ENCODE peak calls at places on chromosomes 5 and 9, in ten cellular contexts. E is PC-3; F is IMR-90; C is iPS-NIHi11; O is M059J; N is T-helper 17 cell; K is fibroblast of mammary gland; B is AG04449; T is EH; A is stimulated activated CD4-positive, alpha-beta T cell treated with anti-CD3 and anti-CD28 coated beads, Interleukin-15, amount 100 ng/mL, for 24 hours. S is an unnamed sample.

GRCh38 chr9:106916491-106917235 is 53.7 kb downstream of the ZNF462 start:
- DNase-seq in K (peak), N (no peak), C (peak), F (peak), B (peak), A (no peak), T (peak), E (peak), O (peak), S (peak)

GRCh38 chr5:15056988-15057592 is 185.5 kb upstream of the ANKH start:
- DNase-seq in A (no peak), C (no peak), B (no peak), T (no peak), O (no peak), F (no peak), N (no peak), K (no peak), E (no peak), S (no peak)

GRCh38 chr5:73311291-73312110 is 137.1 kb downstream of the FOXD1 start:
- DNase-seq in A (no peak), O (peak), C (peak), F (peak), N (no peak), K (peak), T (peak), B (peak), E (peak), S (peak)

GRCh38 chr5:41266377-41266776 is 53.0 kb upstream of the C6 start:
- DNase-seq in N (no peak), E (no peak), A (no peak), C (no peak), K (no peak), O (no peak), F (no peak), T (no peak), B (no peak), S (no peak)

GRCh38 chr5:138726848-138727247 is 26.4 kb upstream of the CTNNA1 start:
- DNase-seq in C (no peak), E (no peak), N (no peak), K (no peak), O (no peak), T (no peak), A (peak), F (no peak), B (no peak), S (no peak)

GRCh38 chr9:699396-699795 is 142.1 kb upstream of the DMRT1 start:
- DNase-seq in C (no peak), T (peak), B (no peak), E (no peak), N (no peak), K (no peak), F (peak), O (no peak), A (no peak), S (no peak)

GRCh38 chr5:72509401-72509800 is 2.2 kb upstream of the ZNF366 start:
- DNase-seq in N (no peak), B (no peak), F (no peak), A (no peak), C (no peak), K (no peak), T (no peak), O (peak), E (no peak), S (peak)

GRCh38 chr9:116080561-116080960 is 73.0 kb upstream of the PAPPA start:
- DNase-seq in T (no peak), K (no peak), E (no peak), B (no peak), O (no peak), A (no peak), N (no peak), F (no peak), C (no peak), S (no peak)

GRCh38 chr5:6446626-6447309 is 1.9 kb upstream of the UBE2QL1 start:
- DNase-seq in E (no peak), B (no peak), F (no peak), T (no peak), O (no peak), A (peak), N (no peak), K (no peak), C (no peak), S (peak)

GRCh38 chr9:77534376-77535057 is 113.6 kb downstream of the GNA14 start:
- DNase-seq in N (no peak), F (no peak), C (no peak), O (no peak), B (no peak), A (no peak), K (no peak), T (no peak), E (no peak), S (no peak)

GRCh38 chr5:14180437-14180836 is 37.3 kb downstream of the TRIO start:
- DNase-seq in E (no peak), F (no peak), O (peak), C (no peak), T (peak), K (no peak), B (no peak), N (no peak), A (no peak), S (no peak)

GRCh38 chr9:13568851-13569618 is 289.5 kb upstream of the MPDZ start:
- DNase-seq in E (no peak), O (peak), N (no peak), T (no peak), C (no peak), A (no peak), F (no peak), K (no peak), B (no peak), S (no peak)

GRCh38 chr5:38414348-38414747 is 142.1 kb downstream of the LIFR start:
- DNase-seq in F (peak), K (peak), B (no peak), A (no peak), E (no peak), O (peak), T (peak), N (no peak), C (no peak), S (peak)

GRCh38 chr9:110623462-110624025 is 44.0 kb upstream of the SVEP1 start:
- DNase-seq in O (peak), C (peak), B (no peak), N (no peak), F (peak), K (peak), E (peak), T (peak), A (peak), S (peak)

GRCh38 chr9:94696545-94696944 is 30.0 kb upstream of the AOPEP start:
- DNase-seq in C (no peak), T (no peak), K (no peak), B (no peak), E (no peak), F (no peak), N (no peak), A (no peak), O (no peak), S (no peak)

GRCh38 chr5:6180231-6180872 is 198.0 kb downstream of the MED10 start:
- DNase-seq in E (no peak), T (no peak), A (no peak), N (no peak), O (no peak), B (no peak), F (no peak), C (no peak), K (no peak), S (no peak)

GRCh38 chr5:74026310-74026709 is 400.3 kb downstream of the ARHGEF28 start:
- DNase-seq in T (no peak), K (no peak), B (no peak), N (no peak), C (no peak), A (no peak), F (no peak), O (no peak), E (no peak), S (no peak)

GRCh38 chr9:91241909-91242308 is 119.8 kb downstream of the AUH start:
- DNase-seq in K (no peak), F (peak), T (no peak), O (no peak), N (no peak), E (no peak), B (no peak), A (no peak), C (no peak), S (no peak)

GRCh38 chr9:20854444-20854843 is 170.4 kb downstream of the FOCAD start:
- DNase-seq in N (no peak), C (no peak), O (no peak), F (peak), K (no peak), E (no peak), B (peak), A (no peak), T (peak), S (peak)

GRCh38 chr5:149820536-149821503 is 90.7 kb downstream of the PPARGC1B start:
- DNase-seq in F (no peak), T (peak), K (no peak), A (no peak), O (no peak), E (no peak), C (no peak), B (no peak), N (no peak), S (no peak)

GRCh38 chr5:98454904-98455303 is 318.6 kb upstream of the RGMB start:
- DNase-seq in A (no peak), T (peak), K (peak), F (peak), E (peak), C (no peak), B (peak), N (no peak), O (peak), S (peak)

GRCh38 chr5:160486573-160486972 is 64.9 kb downstream of the PTTG1 start:
- DNase-seq in O (no peak), C (no peak), B (no peak), K (no peak), N (peak), T (no peak), A (peak), E (no peak), F (no peak), S (no peak)

GRCh38 chr9:20355022-20355421 is 267.3 kb downstream of the MLLT3 start:
- DNase-seq in K (peak), T (peak), F (peak), C (no peak), O (no peak), B (peak), A (no peak), E (peak), N (no peak), S (peak)

GRCh38 chr5:181241393-181241975 is 2.2 kb downstream of the RACK1 start:
- DNase-seq in T (peak), F (peak), A (peak), E (peak), C (no peak), K (peak), N (no peak), O (peak), B (peak), S (peak)

GRCh38 chr9:91560301-91560700 is 136.7 kb upstream of the NFIL3 start:
- DNase-seq in F (peak), O (peak), C (no peak), A (no peak), N (no peak), E (no peak), K (no peak), B (peak), T (peak), S (peak)